ENCODE peak calls at places on chromosomes 4 and X, in nine cellular contexts. G is fibroblast of lung; J is suprapubic skin; B is adrenal gland; N is K562; E is psoas muscle; T is left lung; U is HCT116; Z is CD8-positive, alpha-beta T cell. M is an unnamed sample.

GRCh38 chr4:55071951-55072350 is 53.4 kb downstream of the KDR start:
- DNase-seq in N (no peak), Z (no peak), J (no peak), B (no peak), G (no peak), E (no peak), T (no peak), U (no peak), M (no peak)

GRCh38 chr4:41214158-41215146 is at the start of gene APBB2:
- DNase-seq in Z (no peak), J (peak; percentile 96), G (peak; percentile 97), B (peak; percentile 96), T (peak; percentile 94), U (peak; percentile 93), E (peak; percentile 96), N (peak; percentile 84), M (peak; percentile 99)

GRCh38 chr4:158946825-158947224 is 156.1 kb upstream of the RAPGEF2 start:
- DNase-seq in B (no peak), G (no peak), E (no peak), J (no peak), N (no peak), Z (no peak), U (no peak), T (no peak), M (no peak)

GRCh38 chr4:83002329-83002728 is 8.3 kb downstream of the LIN54 start:
- DNase-seq in U (no peak), B (no peak), N (no peak), T (no peak), G (no peak), J (no peak), Z (no peak), E (no peak), M (no peak)

GRCh38 chrX:41730101-41730500 is 6.1 kb downstream of the GPR82 start:
- DNase-seq in T (no peak), Z (no peak), E (no peak), G (peak; percentile 3), U (no peak), J (no peak), N (no peak), B (no peak), M (peak; percentile 59)

GRCh38 chrX:136065044-136065671 is 79.9 kb downstream of the SLC9A6 start:
- DNase-seq in T (no peak), G (peak; percentile 65), N (no peak), J (no peak), Z (peak; percentile 72), U (no peak), E (peak; percentile 65), B (peak; percentile 19), M (peak; percentile 53)

GRCh38 chr4:168716411-168717129 is 219.7 kb downstream of the PALLD start:
- DNase-seq in B (no peak), E (no peak), J (no peak), U (no peak), N (no peak), G (no peak), Z (no peak), T (no peak), M (peak; percentile 65)

GRCh38 chr4:82423245-82424054 is 6.8 kb downstream of the HNRNPDL start:
- DNase-seq in G (peak; percentile 60), U (no peak), N (no peak), B (no peak), E (no peak), Z (no peak), T (no peak), J (no peak), M (peak; percentile 27)

GRCh38 chr4:116358633-116359222 is 726.6 kb downstream of the TRAM1L1 start:
- DNase-seq in B (peak; percentile 84), T (no peak), U (peak; percentile 52), J (no peak), Z (no peak), E (no peak), G (peak; percentile 45), N (peak; percentile 24), M (peak; percentile 85)

GRCh38 chr4:149521611-149522010 is 294.0 kb downstream of the IQCM start:
- DNase-seq in Z (no peak), E (no peak), G (peak; percentile 90), N (no peak), T (no peak), J (no peak), U (peak; percentile 10), B (no peak), M (no peak)

GRCh38 chrX:42195506-42195905 is 272.2 kb upstream of the CASK start:
- DNase-seq in N (no peak), T (no peak), B (no peak), Z (no peak), E (no peak), G (no peak), U (no peak), J (no peak), M (no peak)

GRCh38 chr4:39730067-39730466 is 32.1 kb downstream of the UBE2K start:
- DNase-seq in G (peak; percentile 47), U (no peak), N (no peak), T (no peak), E (no peak), B (no peak), J (no peak), Z (no peak), M (no peak)

GRCh38 chrX:143664302-143664701 is 28.4 kb upstream of the SLITRK4 start:
- DNase-seq in J (no peak), B (no peak), T (no peak), G (peak; percentile 1), U (no peak), E (no peak), N (no peak), Z (no peak), M (peak; percentile 54)

GRCh38 chr4:112557676-112558411 is 41.9 kb upstream of the NEUROG2 start:
- DNase-seq in U (no peak), G (peak; percentile 6), J (no peak), N (no peak), T (no peak), Z (no peak), B (no peak), E (no peak), M (peak; percentile 64)

GRCh38 chrX:41441934-41442823 is 5.0 kb upstream of the NYX start:
- DNase-seq in U (peak; percentile 64), Z (peak; percentile 77), G (peak; percentile 54), J (peak; percentile 93), E (peak; percentile 95), N (peak; percentile 94), T (peak; percentile 95), B (peak; percentile 93), M (peak; percentile 77)

GRCh38 chrX:47156611-47157520 is 11.8 kb downstream of the RBM10 start:
- DNase-seq in B (no peak), G (peak; percentile 20), U (no peak), E (no peak), T (no peak), N (no peak), Z (no peak), J (peak; percentile 30), M (no peak)

GRCh38 chr4:138307319-138307718 is 65.2 kb upstream of the SLC7A11 start:
- DNase-seq in G (no peak), T (no peak), E (no peak), Z (no peak), B (no peak), N (no peak), U (no peak), J (no peak), M (no peak)

GRCh38 chr4:55117511-55117910 is 7.9 kb downstream of the KDR start:
- DNase-seq in U (no peak), N (no peak), E (no peak), J (no peak), G (peak; percentile 17), Z (no peak), T (no peak), B (no peak), M (no peak)

GRCh38 chr4:188611143-188611542 is 471.9 kb downstream of the TRIML1 start:
- DNase-seq in T (no peak), N (no peak), U (no peak), J (no peak), E (no peak), B (no peak), G (no peak), Z (no peak), M (no peak)

GRCh38 chr4:183746305-183747229 is 87.5 kb downstream of the TRAPPC11 start:
- DNase-seq in E (peak; percentile 87), G (no peak), Z (no peak), J (no peak), B (no peak), T (no peak), N (no peak), U (no peak), M (peak; percentile 37)

GRCh38 chr4:170721812-170722373 is 632.1 kb upstream of the AADAT start:
- DNase-seq in N (no peak), E (no peak), Z (no peak), T (no peak), B (no peak), J (no peak), U (no peak), G (no peak), M (peak; percentile 56)

GRCh38 chr4:53591372-53591892 is at the start of gene LNX1:
- DNase-seq in U (peak; percentile 79), T (peak; percentile 80), N (peak; percentile 41), G (no peak), E (no peak), Z (no peak), J (peak; percentile 80), B (peak; percentile 21), M (no peak)
- H3K4me1 ChIP-seq in U (peaks cover 30% of the 10 kb centered on the region), T (peaks cover 11% of the 10 kb centered on the region), N (peaks cover 30% of the 10 kb centered on the region), G (peaks cover 2% of the 10 kb centered on the region), E (no peaks in the 10 kb centered on the region), Z (no peaks in the 10 kb centered on the region), J (peaks cover 30% of the 10 kb centered on the region), B (peaks cover 11% of the 10 kb centered on the region), M (peaks cover 2% of the 10 kb centered on the region)

GRCh38 chr4:26574563-26574962 is 9.3 kb upstream of the TBC1D19 start:
- DNase-seq in J (no peak), E (no peak), G (no peak), Z (no peak), T (no peak), B (no peak), U (no peak), N (no peak), M (no peak)
- H3K4me1 ChIP-seq in J (no peaks in the 10 kb centered on the region), E (no peaks in the 10 kb centered on the region), G (peaks cover 6% of the 10 kb centered on the region), Z (no peaks in the 10 kb centered on the region), T (no peaks in the 10 kb centered on the region), B (no peaks in the 10 kb centered on the region), U (peaks cover 37% of the 10 kb centered on the region), N (peaks cover 4% of the 10 kb centered on the region), M (peaks cover 4% of the 10 kb centered on the region)

GRCh38 chr4:127708985-127709384 is 21.2 kb upstream of the SLC25A31 start:
- DNase-seq in U (peak; percentile 91), G (peak; percentile 90), N (no peak), J (no peak), Z (no peak), E (no peak), T (no peak), B (peak; percentile 83), M (no peak)

DNA sequence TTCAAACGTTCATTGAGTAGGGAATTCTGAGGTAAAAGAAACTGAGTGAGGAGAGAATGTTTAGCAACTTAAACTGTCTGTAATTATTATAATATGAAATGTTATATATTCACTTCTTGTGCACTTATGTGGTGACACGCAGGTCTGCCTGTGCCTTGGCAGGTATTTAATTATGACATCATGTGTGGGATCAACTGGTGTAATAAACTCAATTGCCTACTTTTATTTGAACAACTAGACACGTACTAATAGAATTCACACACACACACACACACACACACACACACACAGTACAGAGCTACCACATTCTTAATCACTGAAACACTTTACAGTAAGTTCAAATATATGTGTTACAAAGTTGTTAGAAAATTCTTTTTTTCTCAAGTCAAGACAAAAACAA is 20.7 kb upstream of the SLC25A31 start:
- DNase-seq in J (no peak), Z (no peak), G (peak; percentile 56), T (no peak), E (no peak), U (no peak), B (no peak), N (no peak), M (no peak)
- H3K4me1 ChIP-seq in J (peaks cover 16% of the 10 kb centered on the region), Z (no peaks in the 10 kb centered on the region), G (no peaks in the 10 kb centered on the region), T (no peaks in the 10 kb centered on the region), E (no peaks in the 10 kb centered on the region), U (peaks cover 34% of the 10 kb centered on the region), B (no peaks in the 10 kb centered on the region), N (no peaks in the 10 kb centered on the region), M (peaks cover 7% of the 10 kb centered on the region)

GRCh38 chr4:107531927-107532326 is 188.1 kb downstream of the PAPSS1 start:
- DNase-seq in G (no peak), E (no peak), U (no peak), Z (no peak), N (no peak), T (no peak), J (no peak), B (no peak), M (no peak)
- H3K4me1 ChIP-seq in G (no peaks in the 10 kb centered on the region), E (no peaks in the 10 kb centered on the region), U (no peaks in the 10 kb centered on the region), Z (no peaks in the 10 kb centered on the region), N (no peaks in the 10 kb centered on the region), T (no peaks in the 10 kb centered on the region), J (no peaks in the 10 kb centered on the region), B (no peaks in the 10 kb centered on the region), M (no peaks in the 10 kb centered on the region)